ENCODE peak calls at places on chromosome 9, in seven cellular contexts. X, B, N, C, R, G and L are unnamed samples.

GRCh38 chr9:19127881-19128719 is 808 bp upstream of the PLIN2 start:
- DNase-seq in X (peak), B (peak), N (peak), C (peak), R (no peak), G (peak), L (peak)

GRCh38 chr9:74528207-74528606 is 31.1 kb downstream of the RORB start:
- DNase-seq in X (no peak), B (no peak), N (no peak), C (no peak), R (no peak), G (no peak), L (no peak)

GRCh38 chr9:127347831-127348699 is 48.9 kb upstream of the SLC2A8 start:
- DNase-seq in X (no peak), B (no peak), N (no peak), C (no peak), R (peak), G (peak), L (no peak)

GRCh38 chr9:36858805-36859375 is 175.2 kb downstream of the PAX5 start:
- DNase-seq in X (no peak), B (no peak), N (no peak), C (no peak), R (no peak), G (no peak), L (no peak)

GRCh38 chr9:116497081-116497480 is 190.0 kb upstream of the TRIM32 start:
- DNase-seq in X (no peak), B (no peak), N (no peak), C (no peak), R (no peak), G (no peak), L (no peak)

GRCh38 chr9:22446950-22447606 is 454 bp downstream of the DMRTA1 start:
- DNase-seq in X (no peak), B (peak), N (peak), C (no peak), R (peak), G (no peak), L (no peak)

GRCh38 chr9:100448266-100448665 is 21.3 kb downstream of the MSANTD3 start:
- DNase-seq in X (no peak), B (no peak), N (no peak), C (no peak), R (no peak), G (no peak), L (no peak)

GRCh38 chr9:70080481-70081119 is 37.0 kb downstream of the MAMDC2 start:
- DNase-seq in X (no peak), B (no peak), N (no peak), C (no peak), R (no peak), G (peak), L (no peak)

GRCh38 chr9:87564111-87564510 is 66.4 kb downstream of the DAPK1 start:
- DNase-seq in X (peak), B (no peak), N (no peak), C (no peak), R (no peak), G (no peak), L (no peak)

GRCh38 chr9:4114569-4115505 is 185.0 kb downstream of the GLIS3 start:
- DNase-seq in X (no peak), B (no peak), N (no peak), C (no peak), R (no peak), G (no peak), L (no peak)

GRCh38 chr9:107740088-107740980 is 250.8 kb upstream of the KLF4 start:
- DNase-seq in X (no peak), B (no peak), N (no peak), C (no peak), R (no peak), G (no peak), L (peak)

GRCh38 chr9:113992276-113992951 is 85.7 kb downstream of the AMBP start:
- DNase-seq in X (peak), B (no peak), N (peak), C (no peak), R (no peak), G (no peak), L (no peak)

GRCh38 chr9:32449969-32450368 is 65.5 kb downstream of the ACO1 start:
- DNase-seq in X (no peak), B (no peak), N (no peak), C (no peak), R (no peak), G (no peak), L (no peak)

GRCh38 chr9:37430841-37431597 is 8.5 kb downstream of the GRHPR start:
- DNase-seq in X (no peak), B (no peak), N (no peak), C (no peak), R (no peak), G (peak), L (no peak)

GRCh38 chr9:130627896-130628792 is 36.2 kb upstream of the PRDM12 start:
- DNase-seq in X (no peak), B (no peak), N (no peak), C (no peak), R (no peak), G (no peak), L (peak)

GRCh38 chr9:106307670-106308069 is 555.3 kb upstream of the ZNF462 start:
- DNase-seq in X (no peak), B (no peak), N (no peak), C (no peak), R (no peak), G (peak), L (no peak)

GRCh38 chr9:72464819-72465218 is 56.6 kb upstream of the TMC1 start:
- DNase-seq in X (no peak), B (no peak), N (no peak), C (no peak), R (no peak), G (peak), L (no peak)

GRCh38 chr9:90778746-90779145 is 22.9 kb upstream of the SYK start:
- DNase-seq in X (no peak), B (no peak), N (no peak), C (no peak), R (no peak), G (no peak), L (no peak)

GRCh38 chr9:105421154-105421553 is 26.7 kb upstream of the FSD1L start:
- DNase-seq in X (no peak), B (no peak), N (no peak), C (no peak), R (no peak), G (no peak), L (no peak)

GRCh38 chr9:98673681-98674080 is 35.1 kb downstream of the GABBR2 start:
- DNase-seq in X (no peak), B (no peak), N (no peak), C (no peak), R (no peak), G (peak), L (no peak)

GRCh38 chr9:126014726-126015125 is 267.6 kb downstream of the PBX3 start:
- DNase-seq in X (no peak), B (no peak), N (no peak), C (no peak), R (no peak), G (no peak), L (no peak)

GRCh38 chr9:69180670-69181069 is 6.6 kb downstream of the TJP2 start:
- DNase-seq in X (peak), B (peak), N (no peak), C (no peak), R (peak), G (peak), L (no peak)

GRCh38 chr9:82668724-82669324 is 394.1 kb downstream of the RASEF start:
- DNase-seq in X (no peak), B (no peak), N (no peak), C (no peak), R (no peak), G (no peak), L (no peak)

DNA sequence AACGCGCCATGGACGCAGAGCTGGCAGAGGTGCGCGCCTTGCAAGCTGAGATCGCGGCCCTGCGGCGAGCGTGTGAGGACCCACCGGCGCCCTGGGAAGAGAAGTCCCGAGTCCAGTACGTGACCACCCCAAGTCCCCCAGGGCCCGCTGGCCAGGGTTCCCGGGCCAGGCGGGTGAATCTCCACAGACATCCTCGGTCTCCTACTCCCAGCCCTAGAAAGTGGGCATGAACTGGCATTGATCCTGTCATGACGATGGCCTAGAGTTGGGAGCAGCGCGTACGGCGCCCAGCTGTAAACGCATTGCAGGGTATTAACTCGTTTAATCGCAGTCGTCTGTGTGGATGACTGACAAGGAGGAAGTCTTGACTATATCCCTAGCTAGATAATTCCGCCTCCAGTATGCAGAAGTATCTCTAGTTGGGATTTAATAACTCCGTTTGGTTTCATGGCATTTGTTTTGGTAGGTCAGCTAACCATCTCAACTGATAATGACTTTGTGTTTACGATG is 293 bp downstream of the CENPP start:
- DNase-seq in X (no peak), B (no peak), N (no peak), C (no peak), R (peak), G (peak), L (peak)
- TF ChIP-seq POLR2A in X (no peak), B (no peak), N (no peak), C (no peak), R (peak), G (no peak), L (no peak)

GRCh38 chr9:76458903-76459690 is at the start of gene GCNT1:
- DNase-seq in X (peak), B (peak), N (peak), C (peak), R (peak), G (peak), L (peak)
- TF ChIP-seq CTCF in X (peak), B (peak), N (peak), C (peak), R (peak), G (peak), L (no peak)

DNA sequence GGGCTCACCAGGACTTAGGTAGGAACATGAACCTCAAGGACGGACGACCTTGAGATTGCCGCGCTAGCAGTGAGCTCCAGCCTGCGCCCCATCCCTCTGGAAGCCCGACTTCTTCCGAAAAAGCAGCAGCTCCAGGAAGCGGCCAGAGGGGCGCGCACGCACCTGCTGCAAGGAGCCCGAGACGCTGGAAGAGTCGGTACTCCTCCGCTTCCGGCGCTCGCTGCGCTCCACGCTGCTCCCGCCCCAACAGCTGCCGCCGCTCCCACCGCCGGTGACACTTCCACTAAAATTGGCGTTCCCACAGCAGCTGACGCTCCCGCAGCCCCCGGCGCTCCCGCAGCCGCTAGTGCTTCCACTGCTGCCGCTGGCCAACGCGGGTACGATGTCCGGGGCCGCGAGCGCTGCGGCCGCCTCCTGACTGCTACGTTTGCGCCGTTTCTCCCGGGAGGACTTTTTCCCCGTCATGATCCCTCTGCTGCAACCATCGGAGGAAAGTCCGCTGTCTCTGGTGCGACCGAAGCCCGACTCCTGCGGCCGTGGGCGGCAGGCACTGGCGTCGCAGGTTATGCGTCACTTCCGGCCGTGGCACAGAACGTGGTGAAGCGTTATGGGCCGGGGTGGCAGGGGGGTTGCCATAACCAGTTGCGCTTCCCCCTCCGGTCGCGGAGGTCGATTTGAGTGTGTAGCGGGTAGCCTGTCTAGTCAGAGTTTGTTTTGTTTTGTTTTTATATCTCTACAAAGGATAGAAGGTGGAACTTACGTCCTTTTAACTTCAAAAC is at the start of gene CAAP1:
- DNase-seq in X (peak), B (peak), N (peak), C (peak), R (peak), G (peak), L (peak)
- TF ChIP-seq POLR2A in X (peak), B (peak), N (peak), C (peak), R (peak), G (peak), L (no peak)

GRCh38 chr9:108776920-108777650 is 78.7 kb downstream of the ACTL7B start:
- DNase-seq in X (no peak), B (no peak), N (no peak), C (no peak), R (no peak), G (peak), L (no peak)
- TF ChIP-seq CTCF in X (no peak), B (no peak), N (no peak), C (no peak), R (peak), G (peak), L (no peak)

GRCh38 chr9:136441191-136441680 is 1.6 kb upstream of the INPP5E start:
- DNase-seq in X (peak), B (no peak), N (no peak), C (no peak), R (no peak), G (no peak), L (no peak)
- TF ChIP-seq POLR2A in X (no peak), B (no peak), N (no peak), C (no peak), R (no peak), G (no peak), L (no peak)